ENCODE peak calls at places on chromosomes 7 and 10, in eight cellular contexts. B is A549, T is HepG2, J is GM12878, D is SK-N-SH, E is K562, A is HCT116, Z is H1. O is an unnamed sample.

GRCh38 chr7:5557920-5558401 is 134.3 kb upstream of the TNRC18 start:
- DNase-seq in T (peak), A (no peak), J (peak), D (peak), B (no peak), E (peak), Z (no peak), O (peak)

GRCh38 chr7:139991911-139992310 is 70.8 kb downstream of the PARP12 start:
- DNase-seq in T (no peak), B (no peak), D (no peak), A (no peak), Z (no peak), J (no peak), E (no peak), O (no peak)

GRCh38 chr7:88027724-88028123 is 93.7 kb downstream of the ADAM22 start:
- DNase-seq in E (no peak), D (no peak), Z (no peak), B (no peak), A (no peak), J (no peak), T (no peak), O (no peak)

GRCh38 chr7:96591900-96592676 is 117.6 kb downstream of the SEM1 start:
- DNase-seq in E (no peak), D (no peak), Z (no peak), T (no peak), J (no peak), B (no peak), A (no peak), O (no peak)

GRCh38 chr7:54788664-54789063 is 29.7 kb upstream of the SEC61G start:
- DNase-seq in T (peak), Z (no peak), B (peak), E (peak), J (peak), A (peak), D (peak), O (peak)

GRCh38 chr10:125144693-125145623 is 15.4 kb downstream of the CTBP2 start:
- DNase-seq in T (no peak), B (peak), A (peak), E (peak), Z (peak), J (no peak), D (peak), O (peak)

GRCh38 chr7:19268737-19269136 is 123.5 kb upstream of the FERD3L start:
- DNase-seq in J (no peak), D (no peak), B (no peak), E (no peak), Z (no peak), T (no peak), A (no peak), O (peak)

GRCh38 chr7:45979275-45980180 is 58.5 kb upstream of the IGFBP3 start:
- DNase-seq in T (no peak), J (no peak), Z (no peak), E (no peak), D (no peak), A (no peak), B (no peak), O (no peak)

GRCh38 chr7:37390149-37390548 is 58.5 kb downstream of the ELMO1 start:
- DNase-seq in J (no peak), Z (no peak), E (no peak), T (no peak), A (no peak), D (no peak), B (no peak), O (no peak)

GRCh38 chr10:52314007-52314821 is at the start of gene DKK1:
- DNase-seq in D (peak), A (peak), J (no peak), E (no peak), B (peak), T (peak), Z (peak), O (peak)

GRCh38 chr7:45160374-45160773 is 2.8 kb downstream of the RAMP3 start:
- DNase-seq in E (no peak), D (peak), J (peak), B (no peak), T (no peak), Z (no peak), A (no peak), O (no peak)

DNA sequence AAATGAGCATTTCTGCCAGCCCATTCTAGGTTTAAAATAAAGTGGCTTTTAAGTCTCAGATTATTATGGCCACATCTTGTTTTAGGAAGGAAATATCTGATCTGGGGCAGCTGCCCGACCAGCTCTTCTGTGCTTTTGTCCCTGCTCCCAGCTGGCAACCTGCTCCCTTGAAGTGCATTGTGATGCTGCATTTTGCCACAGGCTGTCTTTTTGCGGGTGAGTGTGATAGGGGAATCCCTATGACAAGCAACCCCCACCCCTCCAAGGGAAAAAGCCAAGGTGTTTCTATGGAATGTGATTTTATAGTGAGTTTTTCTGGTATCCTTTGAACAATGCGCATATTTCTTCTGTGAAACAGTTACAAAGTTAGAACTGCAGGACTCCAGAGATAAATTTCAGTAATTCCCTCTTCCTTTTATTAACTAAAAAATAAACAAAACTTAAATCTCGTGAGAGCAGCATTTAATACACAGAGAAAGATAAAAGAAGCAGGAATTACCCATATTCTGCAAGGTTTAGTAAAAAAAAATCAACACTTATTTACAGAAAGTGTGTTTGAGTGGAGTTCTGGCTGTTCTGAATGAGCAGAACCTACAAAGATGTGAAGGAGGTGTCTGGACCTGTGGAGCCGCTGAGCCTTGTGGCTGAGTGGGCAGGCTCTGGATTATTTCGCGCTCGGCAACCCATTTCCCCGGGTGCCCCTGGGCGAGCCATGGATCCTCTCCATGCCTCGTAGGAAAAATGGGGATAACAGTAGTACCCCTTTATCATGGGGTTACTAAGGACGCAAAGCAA is 10.2 kb upstream of the HPS1 start:
- DNase-seq in J (no peak), E (no peak), B (no peak), D (peak), T (no peak), A (no peak), Z (no peak), O (no peak)
- TF ChIP-seq RAD21 in J (no peak), E (no peak), B (no peak), D (no peak), T (no peak), A (no peak), Z (no peak), O (no peak)

DNA sequence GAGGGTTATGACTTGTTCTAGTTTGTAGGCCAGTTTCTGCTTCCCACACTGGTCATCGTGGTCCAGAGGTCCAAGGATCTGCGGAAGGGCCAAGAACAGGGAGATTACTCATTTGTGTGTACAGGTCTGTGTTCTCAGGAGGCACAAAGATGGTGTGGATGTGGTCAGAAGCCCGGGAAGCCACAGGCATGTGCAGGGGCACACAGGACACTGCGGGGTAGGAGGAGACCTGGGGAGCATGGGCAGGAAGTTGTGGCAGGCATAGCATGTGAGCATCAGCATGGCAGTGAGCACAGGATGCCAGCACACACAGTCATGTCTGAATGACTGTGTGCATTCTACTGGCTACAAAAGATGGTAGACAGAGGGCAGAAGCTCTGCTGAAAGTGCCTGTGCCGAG is 445.8 kb downstream of the PLXNA4 start:
- DNase-seq in A (no peak), E (no peak), Z (no peak), J (no peak), B (no peak), D (no peak), T (no peak), O (no peak)
- TF ChIP-seq RAD21 in A (no peak), E (no peak), Z (no peak), J (no peak), B (no peak), D (no peak), T (no peak), O (no peak)

DNA sequence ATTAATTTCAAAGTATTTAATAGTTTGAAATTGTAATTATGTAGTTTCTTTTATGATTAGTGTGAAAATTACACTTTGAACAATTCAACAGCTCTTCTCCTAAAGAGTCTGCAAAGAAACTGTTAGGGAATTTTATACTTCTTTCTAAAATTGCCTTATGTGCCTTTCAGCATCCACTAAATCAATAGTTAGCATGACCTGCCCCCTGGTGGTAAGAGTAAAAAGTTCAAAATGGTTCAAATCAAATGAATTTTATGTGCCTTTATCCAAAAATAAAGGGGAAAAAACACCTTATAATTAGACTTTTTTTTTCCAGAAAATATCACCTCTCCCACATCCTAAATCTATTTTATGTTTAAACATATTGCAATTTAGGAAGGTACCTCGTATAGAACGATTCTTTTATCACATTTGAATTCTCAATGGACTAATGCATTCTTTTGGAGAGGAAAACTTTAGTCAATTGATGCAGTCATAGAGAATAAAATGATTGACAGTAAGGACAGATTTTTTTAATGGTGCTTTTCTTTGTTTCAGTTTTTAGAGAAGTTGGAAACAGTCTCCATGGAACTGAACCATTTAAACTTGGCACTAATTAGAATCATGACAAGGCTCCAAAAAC is 163.7 kb downstream of the SEMA3D start:
- DNase-seq in B (no peak), A (peak), Z (no peak), D (no peak), T (peak), E (peak), J (no peak), O (peak)
- TF ChIP-seq RAD21 in B (peak), A (peak), Z (peak), D (peak), T (no peak), E (peak), J (peak), O (peak)

DNA sequence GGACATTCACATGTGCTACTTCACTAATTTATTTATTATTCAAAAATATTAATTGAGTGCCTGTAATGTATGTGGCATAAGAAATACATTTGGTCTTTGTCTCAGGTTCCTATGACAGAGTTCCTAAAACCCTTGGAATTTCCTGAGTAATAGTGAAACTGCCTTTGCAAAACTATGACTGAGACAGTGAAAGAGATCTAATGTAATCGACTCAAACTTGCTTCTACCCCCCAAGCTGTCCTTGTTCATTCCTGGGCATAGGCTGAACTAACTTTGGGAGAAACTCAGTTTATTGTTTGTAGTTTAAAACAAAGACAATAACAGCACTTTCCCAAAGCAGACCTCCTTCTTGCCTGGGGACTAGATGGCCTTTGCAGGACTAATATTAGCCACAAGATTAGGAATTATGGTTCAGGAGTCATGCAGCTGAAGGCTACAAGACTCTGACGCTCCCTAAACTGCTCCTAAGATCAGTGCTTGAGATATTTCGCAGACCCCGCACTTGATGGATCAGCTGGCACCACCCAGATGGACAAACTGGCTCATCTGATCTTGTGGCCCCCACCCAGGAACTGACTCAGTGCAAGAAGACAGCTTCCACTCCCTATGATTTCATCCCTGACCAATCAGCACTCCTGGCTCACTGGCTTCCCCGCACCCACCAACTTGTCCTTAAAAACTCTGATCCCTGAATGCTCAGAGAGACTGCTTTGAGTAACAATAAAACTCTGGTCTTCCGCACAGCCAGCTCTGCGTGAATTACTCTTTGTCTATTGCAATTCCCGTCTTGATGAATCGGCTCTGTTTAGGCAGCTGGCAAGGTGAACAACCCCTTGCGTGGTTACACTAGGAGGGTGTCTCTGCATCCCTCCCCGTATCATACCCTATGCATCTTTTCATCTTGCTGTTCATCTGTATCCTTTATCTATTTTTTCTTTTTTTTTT is 27.0 kb upstream of the NRBF2 start:
- DNase-seq in D (no peak), A (no peak), Z (no peak), E (no peak), T (no peak), B (no peak), J (no peak), O (peak)
- TF ChIP-seq RAD21 in D (no peak), A (no peak), Z (no peak), E (no peak), T (no peak), B (no peak), J (no peak), O (no peak)

GRCh38 chr7:150829426-150829825 is 22.9 kb upstream of the AOC1 start:
- DNase-seq in B (no peak), J (no peak), T (no peak), E (no peak), A (no peak), Z (no peak), D (no peak), O (no peak)

GRCh38 chr7:150828384-150828783 is 23.9 kb upstream of the AOC1 start:
- DNase-seq in J (no peak), Z (no peak), T (no peak), E (no peak), D (no peak), A (no peak), B (no peak), O (no peak)

GRCh38 chr7:150823484-150824126 is 23.0 kb downstream of the TMEM176A start:
- DNase-seq in A (no peak), J (no peak), Z (no peak), B (no peak), T (no peak), E (no peak), D (no peak), O (no peak)

GRCh38 chr7:150824379-150825177 is 24.0 kb downstream of the TMEM176A start:
- DNase-seq in Z (no peak), A (no peak), J (no peak), T (no peak), E (peak), B (no peak), D (no peak), O (no peak)

GRCh38 chr7:150826061-150826849 is 25.7 kb downstream of the TMEM176A start:
- DNase-seq in J (no peak), A (no peak), E (no peak), Z (no peak), T (no peak), B (no peak), D (no peak), O (no peak)
- TF ChIP-seq RAD21 in J (no peak), A (no peak), E (no peak), Z (no peak), T (no peak), B (no peak), D (no peak), O (no peak)

GRCh38 chr7:113582471-113582870 is 336.3 kb downstream of the PPP1R3A start:
- DNase-seq in T (no peak), E (no peak), D (no peak), B (no peak), J (no peak), Z (no peak), A (no peak), O (no peak)
- TF ChIP-seq RAD21 in T (no peak), E (no peak), D (no peak), B (no peak), J (no peak), Z (no peak), A (no peak), O (no peak)

GRCh38 chr10:73780301-73780700 is 1.5 kb upstream of the CHCHD1 start:
- DNase-seq in Z (no peak), T (no peak), E (no peak), J (no peak), A (no peak), B (no peak), D (no peak), O (no peak)

GRCh38 chr10:73781879-73782748 is at the start of gene CHCHD1:
- DNase-seq in Z (peak), A (peak), T (peak), J (peak), E (peak), B (peak), D (peak), O (peak)

GRCh38 chr10:73781548-73781878 is 335 bp upstream of the CHCHD1 start:
- DNase-seq in J (no peak), D (no peak), B (no peak), E (no peak), Z (no peak), T (no peak), A (no peak), O (no peak)

GRCh38 chr10:73779539-73780197 is 2.2 kb upstream of the CHCHD1 start:
- DNase-seq in B (no peak), D (no peak), J (no peak), Z (no peak), T (no peak), E (no peak), A (no peak), O (no peak)

DNA sequence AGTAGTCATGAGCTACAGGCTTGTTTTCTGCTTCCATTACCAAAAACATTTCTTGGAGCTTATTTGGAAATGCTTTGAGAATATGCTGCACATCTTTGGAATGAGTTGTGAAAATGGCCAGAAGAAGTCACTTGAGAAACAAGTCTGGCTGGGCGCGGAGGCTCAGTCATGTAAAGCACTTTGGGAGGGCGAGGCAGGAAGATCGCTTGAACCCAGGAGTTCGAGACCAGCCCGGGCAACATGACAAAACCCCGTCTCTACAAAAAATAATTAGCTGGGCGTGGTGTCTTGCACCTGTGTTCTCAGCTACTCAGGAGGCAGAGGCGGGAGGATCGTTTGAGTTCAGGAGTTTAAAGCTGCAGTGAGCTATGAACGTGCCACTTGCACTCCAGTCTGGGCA is 882 bp upstream of the CHCHD1 start:
- DNase-seq in B (no peak), T (no peak), J (no peak), D (no peak), A (no peak), Z (no peak), E (peak), O (peak)
- TF ChIP-seq RAD21 in B (no peak), T (no peak), J (no peak), D (no peak), A (no peak), Z (no peak), E (no peak), O (no peak)

DNA sequence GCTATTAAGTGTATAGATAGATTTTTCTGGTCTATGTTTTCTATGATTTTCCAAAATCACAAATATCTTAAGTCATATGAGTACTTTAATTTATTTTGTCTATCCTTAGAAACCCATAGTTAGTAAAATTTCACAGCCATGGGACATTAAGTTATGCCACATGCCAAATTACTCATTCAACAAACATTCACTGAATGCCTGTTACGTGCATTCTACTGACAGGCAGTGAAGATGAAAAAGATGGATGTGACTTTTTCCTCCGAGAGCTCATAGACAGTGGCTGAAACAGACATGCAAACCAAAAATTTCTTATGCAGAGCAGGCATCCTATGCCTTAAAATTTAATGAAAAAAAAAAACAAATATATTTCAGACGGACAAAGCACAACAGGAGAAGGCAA is 84.9 kb downstream of the CHRM2 start:
- DNase-seq in E (no peak), J (no peak), B (no peak), Z (no peak), A (no peak), T (no peak), D (no peak), O (peak)
- TF ChIP-seq RAD21 in E (no peak), J (no peak), B (no peak), Z (no peak), A (no peak), T (no peak), D (no peak), O (no peak)

DNA sequence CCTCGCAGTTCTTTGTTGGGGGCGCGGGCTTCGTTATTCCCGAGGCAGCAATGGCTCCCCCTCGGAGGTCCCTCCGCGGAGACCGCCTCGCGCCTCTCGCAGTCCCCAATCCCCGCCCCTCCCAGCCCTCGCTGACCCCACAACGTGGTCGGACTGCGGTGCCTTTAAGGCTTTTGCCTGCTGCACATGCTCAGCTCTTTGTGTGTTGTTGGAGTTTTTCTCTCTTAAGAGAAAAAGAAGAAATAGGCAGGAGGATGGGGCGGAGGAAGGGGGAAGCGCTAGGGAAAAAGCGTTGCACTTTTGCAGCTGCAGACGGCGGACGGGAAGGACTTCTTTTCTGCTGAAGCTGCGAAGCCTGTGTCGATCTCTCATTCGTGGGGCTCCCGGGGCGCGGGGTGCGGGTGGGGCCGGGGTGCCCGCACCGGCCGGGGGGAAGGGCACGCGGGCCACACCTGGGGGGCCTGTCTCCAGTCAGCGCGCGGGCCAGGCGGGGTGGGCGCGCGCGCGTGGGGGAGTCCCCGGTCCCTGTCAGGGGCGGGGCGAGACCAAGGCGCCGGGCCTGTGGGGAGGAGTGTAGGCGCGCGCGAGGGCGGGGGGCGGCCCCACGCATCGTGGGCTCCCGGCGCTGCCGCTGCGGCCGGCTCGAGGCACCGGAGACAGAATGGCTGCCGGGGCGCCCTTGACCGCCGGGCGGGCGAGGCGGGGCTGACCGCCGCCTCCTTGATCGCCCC is 445 bp upstream of the ATRNL1 start:
- DNase-seq in J (no peak), E (no peak), B (no peak), A (no peak), D (peak), Z (peak), T (no peak), O (peak)
- TF ChIP-seq RAD21 in J (no peak), E (no peak), B (no peak), A (no peak), D (no peak), Z (peak), T (no peak), O (no peak)